ENCODE peak calls at places on chromosomes 2 and 18, in nine cellular contexts. H is foreskin fibroblast, M is transverse colon, P is neuronal stem cell, A is K562, Z is iPS DF 6.9, I is fibroblast of mammary gland, S is stomach, Q is choroid plexus epithelial cell. N is an unnamed sample.

GRCh38 chr2:20940481-20940795 is 103.4 kb downstream of the APOB start:
- DNase-seq in H (no peak), M (no peak), A (no peak), Z (no peak), I (no peak), S (no peak), P (no peak), Q (no peak), N (no peak)

GRCh38 chr2:39359453-39360038 is 77.5 kb downstream of the MAP4K3 start:
- DNase-seq in I (no peak), H (no peak), A (no peak), P (no peak), Z (no peak), Q (no peak), S (no peak), M (no peak), N (no peak)

GRCh38 chr2:97992836-97993825 is 2.6 kb downstream of the TMEM131 start:
- DNase-seq in I (peak), Z (no peak), Q (no peak), P (no peak), H (no peak), M (no peak), A (no peak), S (no peak), N (no peak)

GRCh38 chr2:178679891-178680290 is 127.3 kb downstream of the TTN start:
- DNase-seq in I (no peak), Z (no peak), P (no peak), M (no peak), H (no peak), Q (no peak), S (no peak), A (no peak), N (no peak)

GRCh38 chr2:212088353-212088752 is 450.2 kb downstream of the ERBB4 start:
- DNase-seq in M (no peak), I (no peak), A (no peak), H (no peak), Q (peak), Z (no peak), P (no peak), S (no peak), N (no peak)

GRCh38 chr18:11078491-11078890 is 70.9 kb downstream of the PIEZO2 start:
- DNase-seq in Q (peak), H (no peak), S (no peak), Z (no peak), M (no peak), I (peak), P (no peak), A (no peak), N (no peak)

GRCh38 chr2:120749506-120750431 is 14.1 kb downstream of the GLI2 start:
- DNase-seq in Q (no peak), M (no peak), A (no peak), P (no peak), H (no peak), S (peak), I (peak), Z (no peak), N (no peak)

GRCh38 chr2:231431606-231432005 is 32.7 kb downstream of the NCL start:
- DNase-seq in A (no peak), I (no peak), M (no peak), P (no peak), Q (no peak), S (no peak), Z (no peak), H (no peak), N (no peak)

GRCh38 chr2:165691615-165692014 is 102.4 kb downstream of the GALNT3 start:
- DNase-seq in H (peak), I (peak), Z (peak), A (peak), M (no peak), S (no peak), P (peak), Q (peak), N (peak)

GRCh38 chr2:145273840-145274239 is 753.9 kb upstream of the ZEB2 start:
- DNase-seq in Z (no peak), I (peak), S (no peak), Q (no peak), M (no peak), A (no peak), P (no peak), H (no peak), N (no peak)

GRCh38 chr2:19187323-19188020 is 171.0 kb downstream of the OSR1 start:
- DNase-seq in Q (no peak), A (no peak), Z (no peak), H (peak), P (no peak), S (no peak), M (no peak), I (peak), N (peak)

GRCh38 chr2:28352726-28353125 is 39.9 kb upstream of the FOSL2 start:
- DNase-seq in S (no peak), A (no peak), I (no peak), Q (no peak), Z (no peak), M (no peak), H (no peak), P (no peak), N (no peak)

GRCh38 chr2:36562245-36562644 is 35.7 kb downstream of the FEZ2 start:
- DNase-seq in P (no peak), I (peak), H (peak), Q (peak), Z (no peak), S (no peak), M (no peak), A (no peak), N (no peak)

GRCh38 chr2:138294451-138294850 is 207.1 kb upstream of the SPOPL start:
- DNase-seq in I (peak), M (no peak), A (no peak), Z (no peak), H (no peak), Q (no peak), P (no peak), S (no peak), N (no peak)

GRCh38 chr18:59379772-59380530 is 20.9 kb upstream of the LMAN1 start:
- DNase-seq in Z (no peak), H (peak), M (no peak), A (no peak), Q (peak), I (peak), P (no peak), S (no peak), N (no peak)

GRCh38 chr2:27870724-27871123 is 19.5 kb downstream of the RBKS start:
- DNase-seq in H (no peak), Q (no peak), P (no peak), S (no peak), A (no peak), Z (no peak), M (no peak), I (peak), N (no peak)

GRCh38 chr18:64693756-64694155 is 544.9 kb upstream of the LINC00305 start:
- DNase-seq in S (no peak), Z (no peak), H (no peak), M (no peak), P (no peak), I (no peak), Q (no peak), A (no peak), N (no peak)

GRCh38 chr2:194545978-194546377 is 1111.0 kb upstream of the SLC39A10 start:
- DNase-seq in P (no peak), Q (peak), I (peak), A (no peak), S (no peak), H (no peak), Z (no peak), M (no peak), N (no peak)

GRCh38 chr2:50476174-50476573 is 555.8 kb downstream of the NRXN1 start:
- DNase-seq in I (no peak), Q (no peak), S (no peak), A (no peak), Z (no peak), H (no peak), M (no peak), P (no peak), N (no peak)

GRCh38 chr18:8706981-8707940 is 1.9 kb downstream of the MTCL1 start:
- DNase-seq in Q (peak), I (peak), P (no peak), H (no peak), M (no peak), Z (no peak), S (peak), A (no peak), N (no peak)

GRCh38 chr18:56152547-56152946 is 485.8 kb downstream of the TXNL1 start:
- DNase-seq in A (no peak), I (no peak), Z (no peak), P (no peak), Q (no peak), H (no peak), M (no peak), S (no peak), N (no peak)

GRCh38 chr2:112662702-112663101 is 17.0 kb downstream of the SLC20A1 start:
- DNase-seq in S (no peak), M (no peak), Z (no peak), I (no peak), A (peak), P (no peak), H (no peak), Q (no peak), N (no peak)

GRCh38 chr2:240642061-240642805 is 17.0 kb downstream of the GPR35 start:
- DNase-seq in S (peak), I (no peak), A (no peak), H (no peak), P (no peak), Q (no peak), M (no peak), Z (no peak), N (no peak)

GRCh38 chr18:712401-713134 is at the start of gene ENOSF1:
- DNase-seq in S (peak), I (peak), M (peak), H (peak), A (peak), Z (peak), P (peak), Q (peak), N (peak)

GRCh38 chr18:43525149-43525548 is 247.9 kb upstream of the SYT4 start:
- DNase-seq in S (no peak), Z (no peak), Q (no peak), I (no peak), H (no peak), P (no peak), M (no peak), A (no peak), N (peak)

GRCh38 chr2:126788652-126789051 is 110.0 kb upstream of the TEX51 start:
- DNase-seq in H (no peak), M (no peak), A (no peak), I (no peak), S (no peak), Q (no peak), Z (no peak), P (no peak), N (no peak)

GRCh38 chr18:8750954-8751415 is 45.6 kb downstream of the MTCL1 start:
- DNase-seq in Z (no peak), M (peak), S (no peak), A (no peak), Q (peak), I (peak), P (no peak), H (peak), N (peak)

GRCh38 chr2:135742307-135742838 is 718 bp downstream of the UBXN4 start:
- DNase-seq in Q (peak), P (peak), Z (no peak), H (peak), I (peak), S (peak), M (peak), A (peak), N (no peak)

GRCh38 chr2:31238906-31239841 is 5.2 kb downstream of the EHD3 start:
- DNase-seq in M (no peak), P (no peak), Z (no peak), A (no peak), Q (no peak), H (no peak), I (no peak), S (no peak), N (no peak)

GRCh38 chr2:10304458-10305253 is 2.0 kb downstream of the HPCAL1 start:
- DNase-seq in H (no peak), I (no peak), M (no peak), Z (no peak), A (no peak), Q (no peak), P (no peak), S (no peak), N (no peak)

GRCh38 chr2:229868794-229869193 is 53.0 kb downstream of the TRIP12 start:
- DNase-seq in Z (no peak), H (no peak), M (no peak), A (no peak), P (no peak), I (no peak), Q (no peak), S (no peak), N (no peak)

GRCh38 chr2:205087862-205088261 is 542.6 kb downstream of the PARD3B start:
- DNase-seq in S (no peak), M (no peak), Z (no peak), A (no peak), H (no peak), P (no peak), Q (no peak), I (no peak), N (no peak)

GRCh38 chr2:207505180-207505579 is 24.6 kb upstream of the CREB1 start:
- DNase-seq in P (no peak), M (no peak), S (no peak), H (no peak), Q (no peak), A (no peak), Z (no peak), I (peak), N (no peak)

GRCh38 chr18:8869696-8870095 is 164.3 kb downstream of the MTCL1 start:
- DNase-seq in Z (no peak), H (no peak), I (no peak), A (no peak), P (no peak), M (no peak), S (no peak), Q (no peak), N (no peak)

GRCh38 chr2:196481323-196481695 is 158.2 kb upstream of the CCDC150 start:
- DNase-seq in M (no peak), A (no peak), P (no peak), H (peak), S (no peak), Z (no peak), Q (peak), I (peak), N (peak)

GRCh38 chr18:37476182-37476581 is 89.4 kb downstream of the CELF4 start:
- DNase-seq in S (no peak), Z (no peak), M (peak), Q (peak), I (peak), A (peak), P (peak), H (peak), N (no peak)

GRCh38 chr2:106542730-106543359 is 55.7 kb downstream of the CD8B2 start:
- DNase-seq in A (peak), M (peak), P (peak), S (peak), I (peak), Q (peak), Z (peak), H (peak), N (no peak)
- H3K4me3 ChIP-seq in A (no peak), M (no peak), P (no peak), S (peak), I (no peak), Q (no peak), Z (no peak), H (no peak), N (peak)

GRCh38 chr2:132824716-132825115 is 154.7 kb upstream of the LYPD1 start:
- DNase-seq in Z (no peak), H (no peak), Q (peak), A (no peak), I (no peak), M (no peak), S (no peak), P (no peak), N (no peak)

DNA sequence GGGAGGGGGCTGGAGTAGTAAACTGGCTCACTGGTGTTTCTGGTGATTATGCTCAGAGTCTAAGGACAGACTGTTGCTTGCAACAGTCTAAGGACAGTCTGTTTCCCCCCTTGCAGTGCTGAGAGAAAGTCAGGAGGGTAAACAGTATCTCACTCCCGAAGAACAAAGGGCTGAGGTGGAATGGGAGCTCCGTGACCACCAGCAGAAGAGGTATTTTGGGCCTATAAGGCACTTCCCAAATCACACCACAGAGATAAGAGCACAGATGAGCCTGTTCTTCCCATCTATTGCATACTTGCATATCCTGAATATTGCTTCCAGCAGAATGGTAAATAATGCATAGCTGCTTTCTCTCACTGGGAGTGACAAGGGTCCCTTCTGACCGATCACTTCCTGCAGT is 160.3 kb upstream of the LYPD1 start:
- DNase-seq in A (no peak), I (no peak), Q (no peak), P (no peak), H (no peak), Z (no peak), S (no peak), M (no peak), N (no peak)
- H3K4me3 ChIP-seq in A (no peak), I (no peak), Q (no peak), P (no peak), H (no peak), Z (no peak), S (no peak), M (no peak), N (no peak)

GRCh38 chr2:201234167-201235139 is 25.9 kb upstream of the CASP8 start:
- DNase-seq in M (no peak), Q (peak), I (no peak), A (no peak), P (no peak), Z (no peak), H (no peak), S (no peak), N (no peak)

GRCh38 chr2:201228912-201229290 is 31.4 kb upstream of the CASP8 start:
- DNase-seq in H (no peak), S (no peak), P (no peak), I (no peak), Q (no peak), Z (no peak), A (peak), M (peak), N (no peak)

GRCh38 chr2:201233192-201234166 is 26.9 kb upstream of the CASP8 start:
- DNase-seq in H (no peak), Z (no peak), S (peak), I (peak), P (no peak), M (peak), A (peak), Q (peak), N (no peak)

GRCh38 chr2:201235865-201236811 is 24.2 kb upstream of the CASP8 start:
- DNase-seq in H (peak), Z (no peak), I (peak), P (peak), Q (peak), A (peak), M (peak), S (no peak), N (peak)

DNA sequence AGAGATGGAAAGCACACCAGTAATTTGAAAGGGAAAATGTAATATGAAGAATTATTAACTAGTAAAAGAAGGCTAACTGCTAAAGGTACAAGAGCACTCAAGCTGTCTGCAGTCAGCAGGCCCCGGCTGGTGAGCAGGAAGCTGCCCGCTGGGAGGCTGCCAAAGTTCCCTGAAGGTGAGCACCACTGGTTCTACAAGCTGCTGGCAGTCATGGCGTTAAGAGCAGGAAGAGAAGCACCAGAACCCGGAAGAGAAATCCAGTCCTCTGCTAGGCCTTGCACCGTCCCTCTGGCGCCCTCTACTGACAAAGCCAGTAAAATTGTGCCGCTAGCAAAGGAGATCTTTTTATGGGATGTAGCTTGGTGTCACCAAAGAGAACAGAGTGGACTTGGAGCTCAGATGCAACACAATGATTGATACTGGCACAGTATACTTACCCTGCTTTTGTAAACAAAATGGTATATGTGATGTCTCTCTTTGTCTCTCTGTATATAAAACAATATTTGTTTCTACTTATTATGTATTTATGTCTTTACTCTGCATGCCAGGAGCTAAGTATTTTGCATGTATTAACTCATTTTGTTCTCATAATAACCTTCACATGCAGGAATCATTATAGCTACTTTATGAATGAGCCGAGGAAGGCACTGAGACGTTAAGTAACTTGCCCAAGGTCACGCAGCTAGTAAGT is 28.1 kb upstream of the CASP8 start:
- DNase-seq in Q (peak), Z (peak), A (peak), M (peak), S (peak), P (peak), H (peak), I (peak), N (peak)
- H3K4me3 ChIP-seq in Q (peak), Z (no peak), A (no peak), M (no peak), S (no peak), P (peak), H (no peak), I (peak), N (no peak)

GRCh38 chr18:21074336-21075323 is 37.0 kb downstream of the ROCK1 start:
- DNase-seq in Z (no peak), A (no peak), S (no peak), I (no peak), M (no peak), H (no peak), P (no peak), Q (no peak), N (no peak)
- H3K4me3 ChIP-seq in Z (no peak), A (no peak), S (no peak), I (no peak), M (no peak), H (no peak), P (no peak), Q (no peak), N (no peak)

GRCh38 chr2:108297436-108298141 is 8.9 kb downstream of the SULT1C2 start:
- DNase-seq in I (peak), S (no peak), Q (peak), A (no peak), H (peak), M (no peak), P (no peak), Z (no peak), N (peak)
- H3K4me3 ChIP-seq in I (no peak), S (no peak), Q (no peak), A (no peak), H (no peak), M (no peak), P (no peak), Z (no peak), N (no peak)

DNA sequence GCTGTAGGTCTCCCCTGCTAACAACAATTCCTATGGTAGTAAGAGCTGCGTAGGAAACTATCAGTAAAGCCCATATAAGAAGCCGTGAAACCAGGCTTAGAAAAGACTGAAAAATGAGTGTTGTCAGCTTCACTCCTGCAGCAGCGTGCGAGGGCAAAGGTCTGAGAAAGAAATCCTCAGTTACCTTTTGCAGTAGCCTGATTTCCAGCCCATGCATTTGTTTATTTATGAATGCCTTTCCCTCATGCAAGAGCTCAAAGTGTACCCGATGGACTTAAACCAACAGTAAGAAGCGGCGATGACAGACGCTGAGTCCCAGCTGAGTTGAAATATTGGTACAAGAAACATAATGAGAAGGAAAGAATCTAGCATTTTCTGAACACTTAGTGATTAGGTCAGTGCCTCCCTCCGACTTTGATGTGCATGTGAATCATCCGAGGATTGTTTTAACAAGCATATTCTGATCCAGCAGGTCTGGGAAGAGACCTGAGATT is 15.0 kb upstream of the POLI start:
- DNase-seq in Z (no peak), Q (peak), M (no peak), P (no peak), S (no peak), A (no peak), I (peak), H (peak), N (peak)
- H3K4me3 ChIP-seq in Z (no peak), Q (no peak), M (no peak), P (no peak), S (no peak), A (no peak), I (no peak), H (no peak), N (no peak)

GRCh38 chr2:72824224-72824842 is 1.5 kb downstream of the EXOC6B start:
- DNase-seq in H (peak), Q (peak), Z (no peak), A (peak), P (no peak), S (no peak), I (peak), M (no peak), N (no peak)
- H3K4me3 ChIP-seq in H (peak), Q (peak), Z (no peak), A (no peak), P (peak), S (peak), I (peak), M (no peak), N (peak)

GRCh38 chr2:43218221-43218549 is 8.2 kb downstream of the ZFP36L2 start:
- DNase-seq in Q (peak), I (peak), H (peak), S (no peak), A (no peak), M (no peak), Z (no peak), P (no peak), N (no peak)
- H3K4me3 ChIP-seq in Q (no peak), I (no peak), H (no peak), S (peak), A (no peak), M (no peak), Z (no peak), P (peak), N (no peak)

GRCh38 chr18:34224423-34225217 is at the start of gene NOL4:
- DNase-seq in A (no peak), I (no peak), P (peak), S (peak), H (no peak), M (peak), Z (peak), Q (peak), N (no peak)
- H3K4me3 ChIP-seq in A (no peak), I (no peak), P (peak), S (peak), H (peak), M (peak), Z (peak), Q (peak), N (peak)

N was measured in skeletal muscle cell.